ENCODE peak calls at places on chromosomes 7 and 10, in five cellular contexts. K is mesendoderm, S is HCT116, L is right lobe of liver, U is heart left ventricle. T is an unnamed sample.

GRCh38 chr7:129072410-129073063 is 17.6 kb upstream of the TNPO3 start:
- DNase-seq in K (no peak), L (no peak), S (no peak), U (no peak), T (peak; percentile 75)

GRCh38 chr10:102642553-102643345 is 1.5 kb upstream of the TRIM8 start:
- DNase-seq in U (peak; percentile 59), S (peak; percentile 29), K (no peak), L (peak; percentile 73), T (peak; percentile 54)

GRCh38 chr7:74454948-74455804 is 1.5 kb downstream of the GTF2IRD1 start:
- DNase-seq in K (no peak), S (no peak), L (no peak), U (peak; percentile 68), T (no peak)

GRCh38 chr10:29858352-29859267 is 200.8 kb downstream of the JCAD start:
- DNase-seq in U (peak; percentile 76), K (peak; percentile 71), S (peak; percentile 36), L (peak; percentile 72), T (no peak)

GRCh38 chr7:134699021-134699818 is 52.6 kb downstream of the BPGM start:
- DNase-seq in K (peak; percentile 44), U (no peak), S (no peak), L (no peak), T (no peak)

GRCh38 chr10:85847085-85847484 is 519.5 kb downstream of the GRID1 start:
- DNase-seq in U (no peak), L (no peak), K (no peak), S (no peak), T (no peak)

GRCh38 chr10:127945335-127945734 is 38.4 kb downstream of the PTPRE start:
- DNase-seq in L (no peak), U (peak; percentile 59), S (peak; percentile 74), K (no peak), T (no peak)

GRCh38 chr7:33744293-33744692 is 161.0 kb upstream of the BMPER start:
- DNase-seq in K (peak; percentile 70), L (no peak), U (no peak), S (peak; percentile 21), T (peak; percentile 41)

GRCh38 chr7:50393076-50393475 is 57.1 kb downstream of the FIGNL1 start:
- DNase-seq in U (no peak), S (no peak), L (no peak), K (no peak), T (no peak)

GRCh38 chr7:116955801-116956514 is 2.7 kb downstream of the ST7 start:
- DNase-seq in U (no peak), L (no peak), S (no peak), K (no peak), T (no peak)

GRCh38 chr10:116891208-116891607 is 41.9 kb downstream of the ENO4 start:
- DNase-seq in L (peak; percentile 30), U (peak; percentile 67), K (no peak), S (no peak), T (no peak)

GRCh38 chr10:35912615-35913170 is 270.6 kb upstream of the FZD8 start:
- DNase-seq in L (no peak), K (peak; percentile 75), U (no peak), S (no peak), T (no peak)

GRCh38 chr7:120054376-120055100 is 218.4 kb upstream of the KCND2 start:
- DNase-seq in L (no peak), U (no peak), K (no peak), S (no peak), T (no peak)

GRCh38 chr10:91742189-91742588 is 56.0 kb upstream of the TNKS2 start:
- DNase-seq in K (no peak), U (no peak), L (no peak), S (no peak), T (no peak)

DNA sequence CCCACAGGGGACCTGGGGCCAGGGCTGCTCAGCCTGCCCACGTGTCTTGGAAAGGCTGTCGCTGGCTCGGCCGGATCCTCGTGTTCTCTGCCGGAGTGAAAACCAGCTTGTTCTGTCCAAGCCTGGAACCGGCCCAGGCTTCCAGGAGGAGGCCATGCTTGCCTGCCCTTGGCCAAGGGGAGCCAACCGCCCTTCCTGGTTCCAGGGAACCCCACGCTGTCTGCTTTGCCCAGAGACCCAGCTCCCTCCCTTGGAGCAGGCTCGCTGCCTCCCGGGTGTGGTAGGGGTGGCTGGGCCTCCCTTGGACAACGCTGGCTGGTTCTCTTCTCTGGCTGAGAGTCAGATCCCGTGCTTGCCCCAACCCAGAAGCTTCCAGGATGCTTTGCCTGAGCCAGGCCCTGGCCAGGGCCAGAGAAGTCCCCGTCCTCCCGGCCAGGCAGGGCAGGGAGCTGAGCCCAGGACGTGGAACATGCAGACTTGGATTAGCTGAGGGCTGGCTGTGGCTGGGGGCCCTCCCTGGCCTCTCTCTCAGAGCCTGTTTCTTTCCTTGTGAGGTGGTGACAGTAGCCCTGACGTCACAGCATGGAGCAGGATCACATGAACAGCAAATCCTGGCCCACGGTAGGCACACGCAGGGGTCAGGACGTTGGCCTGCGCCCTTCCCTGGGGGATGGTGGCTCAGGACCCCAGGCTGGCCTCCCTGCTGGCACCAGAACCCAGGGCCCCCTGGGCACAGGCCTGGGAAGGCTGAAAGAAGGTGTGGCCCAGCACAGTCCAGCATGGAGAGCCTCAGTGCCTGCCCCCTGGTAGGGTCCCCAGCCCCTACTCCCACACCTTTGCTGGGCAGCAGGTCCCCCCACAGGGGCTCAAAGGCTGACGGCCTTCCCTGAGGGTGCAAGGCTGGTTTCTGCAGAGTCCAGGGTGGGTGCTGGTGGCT is 67.5 kb downstream of the PWWP2B start:
- DNase-seq in L (peak; percentile 16), K (no peak), S (no peak), U (peak; percentile 94), T (no peak)
- H3K4me1 ChIP-seq in L (no peaks in the 10 kb centered on the region), K (no peaks in the 10 kb centered on the region), S (peaks cover 8% of the 10 kb centered on the region), U (peaks cover 41% of the 10 kb centered on the region), T (no peaks in the 10 kb centered on the region)

DNA sequence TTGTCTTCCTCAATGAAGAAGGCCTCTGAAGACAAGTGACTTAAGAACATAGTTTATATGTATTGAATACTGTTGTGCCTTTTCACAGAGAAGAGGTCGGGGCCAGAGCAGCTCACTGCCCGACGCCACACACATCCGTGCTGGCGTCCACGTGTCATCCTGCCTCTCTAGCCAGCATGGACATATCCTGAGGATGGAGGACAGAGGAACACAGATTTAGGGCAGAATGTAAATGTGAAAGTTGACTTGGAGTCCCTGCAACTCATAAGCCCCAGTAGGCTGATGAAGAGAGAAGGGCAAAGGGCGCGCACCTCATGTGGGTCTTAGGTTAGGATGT is 1.3 kb downstream of the GPR146 start:
- DNase-seq in K (no peak), U (no peak), S (no peak), L (peak; percentile 25), T (no peak)
- H3K4me1 ChIP-seq in K (peaks cover 2% of the 10 kb centered on the region), U (peaks cover 50% of the 10 kb centered on the region), S (peaks cover 21% of the 10 kb centered on the region), L (no peaks in the 10 kb centered on the region), T (peaks cover 15% of the 10 kb centered on the region)

DNA sequence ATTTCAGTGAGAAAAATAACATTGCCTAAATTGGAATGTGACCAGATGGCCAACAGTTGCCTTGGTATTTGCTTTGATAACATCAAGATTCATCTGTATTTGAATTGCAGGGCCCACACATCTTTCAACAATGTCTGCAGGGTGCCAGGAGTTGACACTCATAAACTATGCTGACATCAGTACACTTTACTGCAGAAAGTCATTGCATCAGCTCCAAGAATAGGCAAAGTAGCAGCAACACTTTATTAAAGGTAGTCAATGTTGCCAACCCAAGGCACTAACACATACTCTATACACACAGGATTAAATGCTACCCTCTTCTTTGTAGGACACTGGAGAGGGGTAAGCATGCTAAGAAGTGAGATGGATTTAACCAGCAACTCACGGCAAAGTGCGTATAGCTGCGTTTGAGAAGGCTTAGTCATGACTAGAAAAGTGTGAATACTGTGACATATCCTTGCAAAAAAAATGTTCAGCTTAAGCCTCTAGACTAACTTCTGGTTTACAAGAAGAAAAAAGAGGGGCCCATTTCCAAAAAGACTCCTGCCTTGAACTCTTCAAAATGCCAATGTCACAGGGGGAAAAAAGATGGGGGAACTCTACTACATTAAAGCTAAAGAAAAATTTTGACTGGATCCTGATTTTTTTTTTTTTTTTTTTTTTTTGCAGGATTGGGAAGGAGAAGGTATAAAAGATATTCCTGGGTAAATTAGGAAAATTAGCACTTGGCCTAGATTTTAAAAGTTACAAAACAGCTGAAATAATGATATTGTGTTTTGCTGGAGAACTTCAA is 2.2 kb downstream of the BBIP1 start:
- DNase-seq in U (no peak), K (peak; percentile 80), S (no peak), L (no peak), T (no peak)
- H3K4me1 ChIP-seq in U (peaks cover 10% of the 10 kb centered on the region), K (peaks cover 5% of the 10 kb centered on the region), S (peaks cover 24% of the 10 kb centered on the region), L (no peaks in the 10 kb centered on the region), T (peaks cover 4% of the 10 kb centered on the region)

GRCh38 chr10:121681171-121681752 is 83.0 kb upstream of the FGFR2 start:
- DNase-seq in S (no peak), L (no peak), U (no peak), K (peak; percentile 68), T (no peak)
- H3K4me1 ChIP-seq in S (no peaks in the 10 kb centered on the region), L (no peaks in the 10 kb centered on the region), U (no peaks in the 10 kb centered on the region), K (no peaks in the 10 kb centered on the region), T (no peaks in the 10 kb centered on the region)

T was measured in MM.1S.